ENCODE peak calls at places on chromosomes 7 and 10, in five cellular contexts. W is heart left ventricle, L is endodermal cell, U is tibial nerve, G is astrocyte. C is an unnamed sample. For H3K4me1, the result is how much of the 10 kb centered on the place peaks cover.

GRCh38 chr10:241451-241850 is 106.2 kb downstream of the ZMYND11 start:
- DNase-seq in W (no peak), G (no peak), U (no peak), L (no peak), C (no peak)

GRCh38 chr7:155206286-155207020 is 91.2 kb upstream of the INSIG1 start:
- DNase-seq in W (peak), L (no peak), G (peak), U (peak), C (peak)

GRCh38 chr7:45665172-45665571 is 91.0 kb downstream of the ADCY1 start:
- DNase-seq in L (peak), G (no peak), U (no peak), W (peak), C (no peak)

GRCh38 chr10:85608706-85609105 is 757.9 kb downstream of the GRID1 start:
- DNase-seq in U (no peak), G (no peak), L (peak), W (no peak), C (no peak)

GRCh38 chr10:79320785-79321493 is 26.3 kb upstream of the PPIF start:
- DNase-seq in U (no peak), W (no peak), G (peak), L (no peak), C (peak)

GRCh38 chr10:70970830-70971229 is 82.5 kb upstream of the PCBD1 start:
- DNase-seq in W (no peak), U (no peak), G (peak), L (peak), C (no peak)

GRCh38 chr7:20133803-20134202 is 83.4 kb downstream of the MACC1 start:
- DNase-seq in W (no peak), U (no peak), L (no peak), G (no peak), C (no peak)

GRCh38 chr10:46001187-46001756 is 29.0 kb downstream of the TIMM23 start:
- DNase-seq in G (no peak), W (no peak), L (no peak), U (no peak), C (no peak)

GRCh38 chr7:69599879-69600764 is 1.8 kb downstream of the AUTS2 start:
- DNase-seq in G (peak), U (no peak), W (peak), L (no peak), C (no peak)

GRCh38 chr10:88892223-88892967 is 12.3 kb downstream of the STAMBPL1 start:
- DNase-seq in G (peak), U (no peak), W (no peak), L (no peak), C (no peak)

GRCh38 chr7:2065516-2065915 is 167.2 kb downstream of the MAD1L1 start:
- DNase-seq in W (no peak), L (no peak), G (no peak), U (no peak), C (no peak)

GRCh38 chr7:100215895-100216294 is 3.9 kb upstream of the PVRIG start:
- DNase-seq in L (no peak), U (no peak), G (peak), W (peak), C (no peak)

GRCh38 chr7:147584771-147585193 is 1005.8 kb upstream of the C7orf33 start:
- DNase-seq in L (peak), G (no peak), U (no peak), W (no peak), C (no peak)

GRCh38 chr10:31134303-31134928 is 102.8 kb upstream of the ZNF438 start:
- DNase-seq in W (no peak), G (peak), U (no peak), L (peak), C (no peak)

GRCh38 chr7:143248781-143249354 is 14.4 kb upstream of the GSTK1 start:
- DNase-seq in U (no peak), L (no peak), G (peak), W (no peak), C (no peak)

GRCh38 chr10:47164126-47164799 is 135.7 kb upstream of the GDF10 start:
- DNase-seq in G (peak), L (no peak), W (no peak), U (no peak), C (no peak)

GRCh38 chr10:36253731-36254130 is 611.6 kb upstream of the FZD8 start:
- DNase-seq in G (no peak), U (no peak), L (no peak), W (no peak), C (no peak)

GRCh38 chr10:24114561-24114960 is 94.4 kb upstream of the KIAA1217 start:
- DNase-seq in G (peak), L (no peak), U (no peak), W (no peak), C (no peak)

GRCh38 chr7:100676501-100677306 is 3.2 kb downstream of the GNB2 start:
- DNase-seq in L (no peak), G (no peak), W (no peak), U (no peak), C (peak)

GRCh38 chr10:24209421-24209770 is 458 bp downstream of the KIAA1217 start:
- DNase-seq in U (no peak), L (peak), W (no peak), G (peak), C (no peak)

GRCh38 chr10:128930422-128930821 is 536.6 kb upstream of the MGMT start:
- DNase-seq in L (no peak), G (no peak), W (no peak), U (no peak), C (no peak)

GRCh38 chr10:121591186-121591585 is 7.1 kb downstream of the FGFR2 start:
- DNase-seq in G (no peak), W (no peak), L (no peak), U (no peak), C (no peak)

GRCh38 chr7:119685906-119686305 is 587.1 kb upstream of the KCND2 start:
- DNase-seq in U (no peak), L (no peak), W (no peak), G (no peak), C (no peak)

GRCh38 chr7:99409192-99409572 is 413 bp downstream of the BUD31 start:
- DNase-seq in L (no peak), U (no peak), G (no peak), W (no peak), C (no peak)

DNA sequence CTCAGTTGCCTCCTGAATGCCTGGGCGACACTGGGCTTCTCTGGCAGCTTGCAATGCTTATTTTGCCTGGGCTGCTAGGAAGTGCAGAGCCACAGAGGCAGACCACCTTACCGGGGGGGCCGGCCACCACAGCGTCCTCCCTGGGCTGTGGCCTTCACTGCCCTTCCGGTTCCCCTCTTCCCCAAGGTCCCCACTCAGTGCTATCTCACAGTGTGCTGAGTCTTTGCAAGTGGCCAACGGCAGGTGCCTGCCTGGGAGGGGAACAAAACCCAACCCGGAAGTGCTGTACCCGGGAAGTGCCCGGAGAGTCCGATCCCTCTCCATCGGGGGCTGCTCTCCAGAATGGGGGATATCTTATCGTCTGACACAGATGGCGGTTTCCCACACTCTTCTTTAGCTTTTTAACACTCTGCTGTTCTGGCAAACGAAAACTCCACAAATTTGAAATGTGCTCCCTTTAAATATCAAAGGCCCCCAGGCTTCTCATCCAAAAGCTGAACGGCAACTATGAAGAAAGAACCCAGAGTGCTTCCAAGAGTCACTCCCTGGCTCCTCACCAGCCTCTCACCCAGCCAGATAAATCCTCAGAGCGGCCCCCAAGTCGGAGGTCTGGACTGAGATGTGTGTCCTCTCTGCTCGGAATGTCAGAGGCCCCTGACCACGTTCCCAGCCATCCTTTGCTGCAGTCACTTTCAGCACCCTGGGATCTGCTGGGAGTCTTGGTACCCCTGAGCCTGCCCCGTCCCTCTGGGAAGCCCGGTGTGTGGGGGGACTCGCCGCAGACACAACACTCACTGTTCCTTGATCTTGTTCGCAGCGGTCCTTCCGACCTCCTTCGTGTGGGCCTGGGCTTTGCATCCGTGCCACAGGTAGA is 165.1 kb downstream of the SVIL start:
- DNase-seq in L (no peak), G (no peak), W (no peak), U (no peak), C (no peak)
- H3K4me1 ChIP-seq in L (under half), G (under half), W (half or more), U (under half), C (under half)

GRCh38 chr7:135232720-135233119 is 918 bp upstream of the STRA8 start:
- DNase-seq in L (peak), U (no peak), W (no peak), G (no peak), C (no peak)
- TF ChIP-seq CTCF in L (peak), U (no peak), W (peak), G (no peak), C (no peak)

DNA sequence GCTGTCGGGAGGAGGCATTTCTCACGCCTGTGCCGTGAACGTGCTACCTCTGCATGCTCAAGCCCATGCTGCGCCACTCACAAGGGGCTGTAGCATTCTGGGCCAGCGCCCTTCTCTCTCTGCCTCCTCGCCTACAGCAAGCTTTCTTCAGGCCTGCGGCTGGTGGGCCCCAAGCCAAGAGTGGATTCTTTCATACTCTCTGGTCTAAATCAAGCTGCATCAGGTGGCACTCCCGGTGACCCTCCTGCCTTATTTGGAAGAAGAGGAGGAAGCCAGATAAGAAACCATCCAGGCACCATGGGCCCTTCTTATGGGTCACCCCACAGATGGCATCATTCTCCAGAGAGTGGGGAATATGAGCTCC is 86.7 kb upstream of the DUSP5 start:
- DNase-seq in L (no peak), W (no peak), U (no peak), G (peak), C (no peak)
- H3K4me1 ChIP-seq in L (under half), W (under half), U (under half), G (under half), C (under half)

GRCh38 chr10:99522511-99523250 is 10.1 kb upstream of the NKX2-3 start:
- DNase-seq in L (peak), U (no peak), W (no peak), G (no peak), C (no peak)
- TF ChIP-seq CTCF in L (peak), U (no peak), W (no peak), G (no peak), C (no peak)

DNA sequence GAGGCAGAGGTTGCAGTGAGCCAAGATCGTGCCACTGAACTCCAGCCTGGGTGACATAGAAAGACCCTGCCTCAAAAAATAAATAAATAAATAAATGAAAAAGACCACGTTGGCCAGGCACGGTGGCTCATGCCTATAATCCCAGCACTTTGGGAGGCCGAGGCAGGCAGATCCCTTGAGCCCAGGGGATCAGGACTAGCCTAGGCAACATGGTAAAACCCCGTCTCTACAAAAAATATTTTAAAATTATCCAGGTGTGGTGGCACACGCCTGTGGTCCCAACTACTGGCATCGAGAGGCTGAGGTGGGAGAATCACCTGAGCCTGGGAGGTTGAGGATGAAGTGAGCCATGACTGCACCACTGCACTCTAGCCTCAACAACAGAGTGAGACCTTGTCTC is 116.7 kb upstream of the PDLIM1 start:
- DNase-seq in U (no peak), L (peak), G (no peak), W (no peak), C (no peak)
- H3K4me1 ChIP-seq in U (half or more), L (under half), G (under half), W (half or more), C (under half)